ENCODE peak calls at places on chromosomes 13 and 19, in five cellular contexts. W is A172; Y is fibroblast of pulmonary artery; P is stimulated activated CD4-positive, alpha-beta T cell treated with anti-CD3 and anti-CD28 coated beads, Interleukin-2, amount 100 ng/mL, for 48 hours; L is naive B cell. K is an unnamed sample.

GRCh38 chr19:47315125-47315821 is 5.6 kb downstream of the C5AR1 start:
- DNase-seq in P (no peak), L (no peak), Y (peak; percentile 97), W (peak; percentile 91), K (no peak)

GRCh38 chr13:101399365-101399764 is 16.9 kb downstream of the NALCN start:
- DNase-seq in L (no peak), P (no peak), Y (no peak), W (no peak), K (no peak)

GRCh38 chr13:37229931-37230330 is 124.5 kb upstream of the CSNK1A1L start:
- DNase-seq in L (no peak), P (no peak), Y (no peak), W (no peak), K (no peak)

GRCh38 chr13:25806304-25806974 is 245.4 kb downstream of the SHISA2 start:
- DNase-seq in L (no peak), Y (no peak), W (peak; percentile 2), P (no peak), K (no peak)

GRCh38 chr13:37608750-37609339 is 10.3 kb upstream of the POSTN start:
- DNase-seq in W (no peak), Y (peak; percentile 42), P (no peak), L (no peak), K (no peak)

GRCh38 chr19:35375505-35376307 is 4.8 kb downstream of the GPR42 start:
- DNase-seq in L (no peak), W (no peak), P (no peak), Y (no peak), K (no peak)

GRCh38 chr19:16957151-16957662 is 68.4 kb downstream of the F2RL3 start:
- DNase-seq in P (no peak), W (no peak), Y (peak; percentile 76), L (no peak), K (no peak)

GRCh38 chr13:41854758-41855157 is 106.2 kb downstream of the VWA8 start:
- DNase-seq in L (no peak), Y (peak; percentile 17), W (no peak), P (no peak), K (no peak)

GRCh38 chr13:97434417-97435296 is 688 bp downstream of the RAP2A start:
- DNase-seq in L (peak; percentile 42), P (peak; percentile 10), W (peak; percentile 22), Y (peak; percentile 28), K (peak; percentile 6)

GRCh38 chr13:39144391-39144790 is 106.1 kb downstream of the NHLRC3 start:
- DNase-seq in L (no peak), W (no peak), P (no peak), Y (no peak), K (no peak)

GRCh38 chr13:36428083-36428482 is 4.2 kb upstream of the CCNA1 start:
- DNase-seq in P (no peak), Y (peak; percentile 67), L (no peak), W (no peak), K (no peak)